ENCODE peak calls at places on chromosome 16, in four cellular contexts. One of them, this sample, is unnamed.

GRCh38 chr16:30565526-30565925 is 6.0 kb downstream of the ZNF688 start:
- DNase-seq in heart right ventricle: no peak
- DNase-seq in nephron progenitor cell: no peak
- DNase-seq in mammary epithelial cell: no peak
- DNase-seq in this sample: no peak

GRCh38 chr16:86092586-86093480 is 193.9 kb downstream of the IRF8 start:
- DNase-seq in nephron progenitor cell: no peak
- DNase-seq in heart right ventricle: no peak
- DNase-seq in mammary epithelial cell: no peak
- DNase-seq in this sample: peak; percentile 66

GRCh38 chr16:20903116-20903888 is 2.7 kb downstream of the LYRM1 start:
- DNase-seq in mammary epithelial cell: no peak
- DNase-seq in nephron progenitor cell: no peak
- DNase-seq in heart right ventricle: no peak
- DNase-seq in this sample: no peak

GRCh38 chr16:82061861-82062525 is 26.9 kb downstream of the HSD17B2 start:
- DNase-seq in heart right ventricle: no peak
- DNase-seq in mammary epithelial cell: peak; percentile 30
- DNase-seq in nephron progenitor cell: no peak
- DNase-seq in this sample: no peak

GRCh38 chr16:87252269-87252970 is 64.8 kb downstream of the C16orf95 start:
- DNase-seq in nephron progenitor cell: no peak
- DNase-seq in heart right ventricle: no peak
- DNase-seq in mammary epithelial cell: peak; percentile 30
- DNase-seq in this sample: no peak

GRCh38 chr16:70396209-70396904 is 42.5 kb downstream of the ST3GAL2 start:
- DNase-seq in heart right ventricle: no peak
- DNase-seq in nephron progenitor cell: no peak
- DNase-seq in mammary epithelial cell: no peak
- DNase-seq in this sample: no peak

GRCh38 chr16:73390936-73391335 is 343.0 kb upstream of the ZFHX3 start:
- DNase-seq in heart right ventricle: no peak
- DNase-seq in mammary epithelial cell: no peak
- DNase-seq in nephron progenitor cell: no peak
- DNase-seq in this sample: no peak

GRCh38 chr16:49488740-49489525 is 115.3 kb downstream of the C16orf78 start:
- DNase-seq in nephron progenitor cell: no peak
- DNase-seq in heart right ventricle: no peak
- DNase-seq in mammary epithelial cell: no peak
- DNase-seq in this sample: peak; percentile 61

GRCh38 chr16:68179855-68180254 is 56.1 kb downstream of the ESRP2 start:
- DNase-seq in heart right ventricle: no peak
- DNase-seq in mammary epithelial cell: no peak
- DNase-seq in nephron progenitor cell: no peak
- DNase-seq in this sample: no peak

GRCh38 chr16:17160285-17160854 is 310.4 kb downstream of the XYLT1 start:
- DNase-seq in mammary epithelial cell: no peak
- DNase-seq in heart right ventricle: no peak
- DNase-seq in nephron progenitor cell: peak; percentile 5
- DNase-seq in this sample: no peak

GRCh38 chr16:62088731-62089410 is 52.6 kb upstream of the CDH8 start:
- DNase-seq in nephron progenitor cell: no peak
- DNase-seq in mammary epithelial cell: no peak
- DNase-seq in heart right ventricle: no peak
- DNase-seq in this sample: no peak

GRCh38 chr16:57623251-57624043 is 5.0 kb upstream of the ADGRG1 start:
- DNase-seq in nephron progenitor cell: no peak
- DNase-seq in heart right ventricle: no peak
- DNase-seq in mammary epithelial cell: peak; percentile 95
- DNase-seq in this sample: peak; percentile 82

GRCh38 chr16:19183187-19183586 is 15.1 kb downstream of the SYT17 start:
- DNase-seq in heart right ventricle: no peak
- DNase-seq in mammary epithelial cell: no peak
- DNase-seq in nephron progenitor cell: no peak
- DNase-seq in this sample: no peak

GRCh38 chr16:24191876-24192402 is 64.2 kb upstream of the CACNG3 start:
- DNase-seq in nephron progenitor cell: no peak
- DNase-seq in mammary epithelial cell: no peak
- DNase-seq in heart right ventricle: no peak
- DNase-seq in this sample: no peak

GRCh38 chr16:9824191-9824590 is 358.0 kb downstream of the GRIN2A start:
- DNase-seq in heart right ventricle: no peak
- DNase-seq in nephron progenitor cell: no peak
- DNase-seq in mammary epithelial cell: no peak
- DNase-seq in this sample: no peak

GRCh38 chr16:53176434-53176833 is 121.6 kb downstream of the CHD9 start:
- DNase-seq in heart right ventricle: no peak
- DNase-seq in nephron progenitor cell: no peak
- DNase-seq in mammary epithelial cell: no peak
- DNase-seq in this sample: no peak

GRCh38 chr16:27109666-27110523 is 43.2 kb downstream of the C16orf82 start:
- DNase-seq in heart right ventricle: peak; percentile 88
- DNase-seq in nephron progenitor cell: peak; percentile 96
- DNase-seq in mammary epithelial cell: peak; percentile 53
- DNase-seq in this sample: no peak

GRCh38 chr16:19382887-19383816 is 34.5 kb upstream of the TMC5 start:
- DNase-seq in heart right ventricle: no peak
- DNase-seq in nephron progenitor cell: no peak
- DNase-seq in mammary epithelial cell: no peak
- DNase-seq in this sample: no peak

GRCh38 chr16:9092282-9092962 is 978 bp downstream of the HAPSTR1 start:
- DNase-seq in nephron progenitor cell: peak; percentile 55
- DNase-seq in heart right ventricle: peak; percentile 60
- DNase-seq in mammary epithelial cell: no peak
- DNase-seq in this sample: no peak

DNA sequence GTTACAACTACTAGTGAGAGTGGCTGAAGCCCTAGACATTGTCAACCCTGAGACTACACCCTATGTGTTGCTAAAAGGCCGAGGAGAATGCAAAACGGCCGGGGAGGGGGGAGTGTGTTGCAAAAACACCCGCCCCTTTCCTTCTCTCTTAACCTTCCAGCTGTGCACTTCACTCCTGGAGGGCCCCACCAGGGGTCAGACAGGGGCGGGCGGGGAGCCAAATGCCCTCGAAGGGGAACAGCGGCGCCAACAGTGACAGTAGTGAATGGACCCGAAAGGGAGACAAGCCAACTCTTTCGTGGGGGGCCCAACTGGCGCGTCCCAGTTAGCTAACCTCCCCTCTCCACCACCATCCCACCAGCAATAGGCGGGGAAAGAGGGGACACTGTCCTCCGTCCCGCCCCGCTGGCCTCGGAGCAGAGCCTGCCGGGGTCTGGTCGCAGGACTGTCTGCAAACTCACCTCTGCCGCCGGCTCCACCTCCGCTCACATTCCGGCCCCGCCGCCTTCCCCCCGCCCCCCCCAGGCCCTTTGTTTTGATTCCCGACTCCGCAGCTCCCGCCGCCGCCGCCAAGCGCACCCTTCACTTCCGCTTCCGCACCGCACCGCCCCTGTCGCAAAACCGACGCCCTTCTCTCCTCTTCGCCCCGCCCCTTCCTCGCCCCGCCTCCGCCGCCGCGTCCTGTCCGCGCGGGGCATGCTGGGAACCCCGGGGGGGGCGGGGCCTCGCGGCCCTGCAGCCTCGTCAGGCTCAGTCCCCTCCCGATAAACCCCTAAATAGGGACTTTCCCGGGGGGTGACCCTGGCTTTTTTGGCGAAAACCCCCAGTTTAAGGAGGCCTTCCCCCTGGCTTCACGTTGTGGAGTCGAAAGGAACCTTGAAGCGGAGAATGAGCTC is at the start of gene MARF1:
- DNase-seq in heart right ventricle: peak; percentile 100
- DNase-seq in mammary epithelial cell: peak; percentile 96
- DNase-seq in nephron progenitor cell: peak; percentile 100
- DNase-seq in this sample: peak; percentile 99
- TF ChIP-seq CTCF in heart right ventricle: peak; percentile 53
- TF ChIP-seq CTCF in mammary epithelial cell: peak; percentile 51
- TF ChIP-seq CTCF in nephron progenitor cell: peak; percentile 42
- TF ChIP-seq CTCF in this sample: peak; percentile 74

GRCh38 chr16:66516172-66516807 is 33.6 kb downstream of the TK2 start:
- DNase-seq in nephron progenitor cell: no peak
- DNase-seq in mammary epithelial cell: no peak
- DNase-seq in heart right ventricle: no peak
- DNase-seq in this sample: no peak
- TF ChIP-seq CTCF in nephron progenitor cell: no peak
- TF ChIP-seq CTCF in mammary epithelial cell: no peak
- TF ChIP-seq CTCF in heart right ventricle: no peak
- TF ChIP-seq CTCF in this sample: no peak

GRCh38 chr16:65704866-65705265 is 583.0 kb upstream of the CDH11 start:
- DNase-seq in heart right ventricle: no peak
- DNase-seq in nephron progenitor cell: no peak
- DNase-seq in mammary epithelial cell: no peak
- DNase-seq in this sample: no peak
- TF ChIP-seq CTCF in heart right ventricle: peak; percentile 29
- TF ChIP-seq CTCF in nephron progenitor cell: no peak
- TF ChIP-seq CTCF in mammary epithelial cell: peak; percentile 74
- TF ChIP-seq CTCF in this sample: peak; percentile 65

GRCh38 chr16:84116720-84117481 is at the start of gene MBTPS1:
- DNase-seq in nephron progenitor cell: peak; percentile 99
- DNase-seq in heart right ventricle: peak; percentile 99
- DNase-seq in mammary epithelial cell: peak; percentile 98
- DNase-seq in this sample: peak; percentile 100
- TF ChIP-seq CTCF in nephron progenitor cell: no peak
- TF ChIP-seq CTCF in heart right ventricle: peak; percentile 23
- TF ChIP-seq CTCF in mammary epithelial cell: no peak
- TF ChIP-seq CTCF in this sample: peak; percentile 12

DNA sequence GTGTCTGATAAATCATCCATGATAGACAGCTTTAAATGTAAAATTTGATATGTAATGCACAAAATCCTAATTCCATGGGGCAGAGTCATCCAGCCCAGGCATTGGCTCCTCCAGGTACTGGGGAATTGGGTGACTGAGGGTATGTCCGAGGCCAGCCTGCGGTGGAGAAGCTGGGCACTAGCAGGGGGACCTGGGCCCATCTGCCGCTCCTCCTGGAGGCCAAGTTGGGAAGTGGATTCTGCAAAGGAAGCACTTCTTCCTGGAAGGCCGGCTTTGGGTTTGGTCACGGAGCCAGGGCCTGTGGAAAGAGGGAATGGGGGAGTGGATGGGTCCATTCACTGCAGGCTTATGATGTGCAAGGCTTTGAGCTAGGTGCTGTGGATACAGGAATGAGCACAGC is 85.8 kb downstream of the GNAO1 start:
- DNase-seq in heart right ventricle: no peak
- DNase-seq in mammary epithelial cell: no peak
- DNase-seq in nephron progenitor cell: peak; percentile 51
- DNase-seq in this sample: no peak
- TF ChIP-seq CTCF in heart right ventricle: no peak
- TF ChIP-seq CTCF in mammary epithelial cell: peak; percentile 19
- TF ChIP-seq CTCF in nephron progenitor cell: peak; percentile 46
- TF ChIP-seq CTCF in this sample: peak; percentile 53

GRCh38 chr16:1487395-1488053 is 1.2 kb downstream of the PTX4 start:
- DNase-seq in nephron progenitor cell: no peak
- DNase-seq in mammary epithelial cell: no peak
- DNase-seq in heart right ventricle: peak; percentile 10
- DNase-seq in this sample: peak; percentile 84

GRCh38 chr16:1488619-1489018 is at the start of gene PTX4:
- DNase-seq in nephron progenitor cell: no peak
- DNase-seq in mammary epithelial cell: no peak
- DNase-seq in heart right ventricle: no peak
- DNase-seq in this sample: no peak

GRCh38 chr16:1485847-1486496 is 2.8 kb downstream of the PTX4 start:
- DNase-seq in nephron progenitor cell: no peak
- DNase-seq in heart right ventricle: peak; percentile 10
- DNase-seq in mammary epithelial cell: no peak
- DNase-seq in this sample: peak; percentile 91

GRCh38 chr16:1488054-1488601 is 616 bp downstream of the PTX4 start:
- DNase-seq in nephron progenitor cell: no peak
- DNase-seq in mammary epithelial cell: no peak
- DNase-seq in heart right ventricle: peak; percentile 9
- DNase-seq in this sample: peak; percentile 76

GRCh38 chr16:1486551-1487390 is 2.0 kb downstream of the PTX4 start:
- DNase-seq in mammary epithelial cell: no peak
- DNase-seq in heart right ventricle: no peak
- DNase-seq in nephron progenitor cell: no peak
- DNase-seq in this sample: peak; percentile 75
- TF ChIP-seq CTCF in mammary epithelial cell: no peak
- TF ChIP-seq CTCF in heart right ventricle: no peak
- TF ChIP-seq CTCF in nephron progenitor cell: no peak
- TF ChIP-seq CTCF in this sample: no peak

GRCh38 chr16:22814330-22815105 is 556 bp downstream of the HS3ST2 start:
- DNase-seq in heart right ventricle: peak; percentile 12
- DNase-seq in nephron progenitor cell: peak; percentile 46
- DNase-seq in mammary epithelial cell: peak; percentile 64
- DNase-seq in this sample: no peak

GRCh38 chr16:22816475-22816874 is 2.5 kb downstream of the HS3ST2 start:
- DNase-seq in mammary epithelial cell: peak; percentile 89
- DNase-seq in nephron progenitor cell: no peak
- DNase-seq in heart right ventricle: no peak
- DNase-seq in this sample: no peak

GRCh38 chr16:22813946-22814325 is at the start of gene HS3ST2:
- DNase-seq in mammary epithelial cell: peak; percentile 82
- DNase-seq in nephron progenitor cell: peak; percentile 72
- DNase-seq in heart right ventricle: peak; percentile 42
- DNase-seq in this sample: no peak

GRCh38 chr16:22815863-22816262 is 1.9 kb downstream of the HS3ST2 start:
- DNase-seq in mammary epithelial cell: peak; percentile 24
- DNase-seq in nephron progenitor cell: no peak
- DNase-seq in heart right ventricle: no peak
- DNase-seq in this sample: no peak

DNA sequence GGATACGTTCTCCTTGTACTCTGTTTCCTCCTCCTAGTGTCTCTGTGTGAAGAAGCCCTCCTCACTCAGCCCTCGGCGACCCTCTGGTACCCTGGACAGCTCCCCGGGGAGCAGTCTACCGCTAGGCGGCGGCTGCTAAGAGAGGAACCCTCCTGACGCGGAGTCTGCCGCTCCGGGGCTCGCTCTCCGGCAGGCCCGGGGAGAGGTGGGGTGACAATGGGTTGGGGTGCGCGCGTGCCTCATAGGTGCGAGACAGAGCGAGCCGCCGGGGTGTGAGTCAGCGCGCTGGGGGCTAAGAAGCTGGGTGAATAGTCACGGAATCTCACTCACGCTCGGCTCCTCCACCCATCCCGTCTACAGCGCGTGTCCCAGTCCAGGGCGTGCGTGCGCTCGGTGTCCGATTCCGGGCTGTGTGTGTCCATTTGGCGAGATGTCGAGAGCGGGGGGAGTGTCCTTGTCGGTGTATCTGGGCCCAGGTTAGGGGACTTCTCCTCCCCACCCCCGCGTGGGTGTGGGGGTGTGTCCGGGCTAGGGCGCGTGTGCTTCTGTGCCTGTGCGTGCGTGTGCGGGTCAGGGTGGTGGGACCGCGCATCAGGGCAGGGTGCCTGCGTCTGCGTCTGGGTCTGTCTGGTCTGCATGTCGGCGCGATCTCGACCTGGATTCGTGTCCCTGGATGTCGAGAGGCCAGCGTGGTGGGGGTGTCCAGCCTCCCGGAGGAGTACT is 578 bp upstream of the HS3ST2 start:
- DNase-seq in nephron progenitor cell: peak; percentile 95
- DNase-seq in mammary epithelial cell: peak; percentile 93
- DNase-seq in heart right ventricle: peak; percentile 56
- DNase-seq in this sample: no peak
- TF ChIP-seq CTCF in nephron progenitor cell: peak; percentile 82
- TF ChIP-seq CTCF in mammary epithelial cell: peak; percentile 96
- TF ChIP-seq CTCF in heart right ventricle: peak; percentile 79
- TF ChIP-seq CTCF in this sample: peak; percentile 76